ENCODE peak calls at places on chromosomes 5 and 9, in four cellular contexts. F is gastrocnemius medialis, K is foreskin fibroblast, P is cardiac fibroblast. L is an unnamed sample.

GRCh38 chr5:172932313-172933017 is 26.8 kb upstream of the RPL26L1 start:
- DNase-seq in F (peak), K (peak), P (peak), L (peak)

GRCh38 chr9:8613346-8613825 is 813.8 kb upstream of the DMAC1 start:
- DNase-seq in F (no peak), K (no peak), P (peak), L (no peak)

GRCh38 chr9:132078369-132079356 is 1.0 kb downstream of the MED27 start:
- DNase-seq in F (no peak), K (peak), P (peak), L (no peak)

GRCh38 chr9:137479315-137479861 is 20.3 kb upstream of the NSMF start:
- DNase-seq in F (no peak), K (no peak), P (no peak), L (no peak)

GRCh38 chr9:91116226-91116625 is 245.5 kb downstream of the AUH start:
- DNase-seq in F (no peak), K (peak), P (peak), L (no peak)

GRCh38 chr9:121684381-121685145 is 33.1 kb downstream of the DAB2IP start:
- DNase-seq in F (no peak), K (no peak), P (peak), L (peak)

GRCh38 chr9:15513335-15513734 is 2.6 kb upstream of the PSIP1 start:
- DNase-seq in F (no peak), K (no peak), P (peak), L (no peak)

GRCh38 chr5:126497506-126497905 is 74.3 kb downstream of the GRAMD2B start:
- DNase-seq in F (no peak), K (no peak), P (no peak), L (no peak)

GRCh38 chr5:181246276-181247050 is 2.8 kb upstream of the RACK1 start:
- DNase-seq in F (peak), K (peak), P (peak), L (peak)

GRCh38 chr5:174801798-174802197 is 77.4 kb downstream of the MSX2 start:
- DNase-seq in F (no peak), K (no peak), P (no peak), L (no peak)

GRCh38 chr5:161256957-161257356 is 289.6 kb downstream of the GABRB2 start:
- DNase-seq in F (no peak), K (no peak), P (no peak), L (no peak)

GRCh38 chr9:115593587-115594091 is 475.7 kb upstream of the TNC start:
- DNase-seq in F (no peak), K (peak), P (peak), L (peak)

DNA sequence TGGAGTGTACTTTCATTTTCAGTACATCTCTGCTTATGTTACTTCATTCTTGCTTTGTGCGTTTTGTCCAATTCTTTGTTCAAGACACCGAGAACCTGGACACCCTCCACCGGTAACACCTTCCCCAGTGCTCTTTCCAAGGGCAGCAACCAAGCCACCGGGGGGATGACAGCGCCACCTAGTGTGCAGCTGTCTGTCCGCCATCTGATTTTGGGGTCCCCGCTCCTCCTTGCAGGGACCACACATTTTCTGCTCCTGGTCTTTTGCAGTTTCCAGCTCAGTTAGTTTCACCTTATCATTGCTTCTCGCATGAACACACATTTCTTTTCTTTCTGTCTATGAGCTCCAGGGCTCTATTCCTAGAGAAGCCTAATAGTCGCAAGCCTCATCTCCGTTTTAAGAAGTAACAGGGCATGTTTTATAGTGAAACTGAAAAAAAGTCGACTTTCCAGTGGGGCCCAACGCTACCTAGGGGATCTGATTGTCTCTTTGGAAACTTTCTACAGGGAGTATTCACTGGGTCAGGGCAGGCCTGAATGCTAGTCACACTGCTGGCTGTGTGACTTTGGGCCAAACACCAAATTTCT is 152.1 kb downstream of the FSTL4 start:
- DNase-seq in F (no peak), K (no peak), P (peak), L (peak)
- TF ChIP-seq CTCF in F (peak), K (peak), P (peak), L (peak)

DNA sequence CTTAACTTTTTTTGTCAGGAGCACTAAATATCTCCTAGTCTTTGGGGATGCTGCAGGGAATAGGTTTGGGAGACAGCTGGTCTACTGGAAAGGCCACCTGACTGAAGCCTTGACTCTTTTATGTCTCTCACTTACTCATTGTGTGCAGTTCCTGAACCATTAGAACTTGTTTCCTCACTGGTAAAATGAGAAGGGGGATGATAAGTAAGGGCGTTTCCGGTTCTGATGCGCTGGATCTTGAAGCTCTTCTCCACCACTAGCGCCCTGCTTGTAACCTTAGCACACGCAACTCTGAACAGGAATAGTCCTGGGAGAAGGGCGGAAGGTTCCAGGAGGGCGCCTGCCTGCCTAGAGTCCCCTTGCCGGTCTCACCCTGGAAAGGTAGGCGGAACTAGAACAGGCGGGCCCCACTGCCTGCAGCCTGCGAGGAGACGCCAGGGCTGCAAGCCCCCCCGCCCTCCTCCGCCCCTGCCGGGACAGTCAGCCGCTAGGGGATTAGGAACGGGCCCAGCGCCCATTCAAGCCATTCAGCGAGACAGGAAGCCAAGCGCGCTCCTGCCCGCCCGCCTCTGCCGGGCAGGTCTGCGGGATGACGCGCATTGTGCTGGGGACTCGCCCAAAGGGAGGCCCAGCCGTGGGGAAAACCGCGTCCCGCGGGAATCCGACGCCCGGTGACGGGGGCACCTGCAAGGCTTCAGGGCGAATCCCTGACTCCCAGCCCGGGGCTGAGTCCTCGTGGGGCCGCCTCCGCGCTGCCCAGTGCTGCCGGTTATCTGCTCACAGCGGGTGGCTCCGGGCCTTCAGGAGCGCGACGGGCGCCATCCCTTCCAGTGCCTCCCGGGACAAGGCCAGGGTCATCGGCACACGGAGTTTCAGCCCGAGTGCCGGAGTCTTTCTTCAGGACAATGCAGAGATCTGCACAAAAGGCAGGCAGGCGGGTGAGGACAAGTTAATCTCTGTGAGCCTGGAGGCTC is 44.0 kb upstream of the XPA start:
- DNase-seq in F (peak), K (peak), P (peak), L (peak)
- TF ChIP-seq CTCF in F (no peak), K (no peak), P (peak), L (peak)

DNA sequence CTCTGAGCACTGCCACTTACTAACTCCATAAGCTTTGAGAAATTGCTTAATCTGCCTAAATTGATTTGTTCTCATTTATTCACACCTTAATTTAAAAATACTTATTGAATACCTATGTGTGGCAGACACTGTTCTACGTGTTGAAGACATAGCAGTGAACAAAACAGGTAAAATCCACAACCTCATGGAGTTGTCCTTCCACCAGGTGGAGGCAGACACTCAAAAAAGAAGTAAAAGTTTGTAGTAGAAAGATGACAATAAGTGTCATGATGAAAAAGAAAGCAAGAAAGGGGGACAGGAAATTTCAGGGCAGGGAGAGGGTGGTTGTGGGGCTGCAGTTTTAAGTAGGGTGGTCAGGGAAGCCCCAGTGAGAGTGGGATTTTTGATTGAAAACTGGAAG is 94.9 kb downstream of the SREK1 start:
- DNase-seq in F (no peak), K (no peak), P (peak), L (no peak)
- TF ChIP-seq CTCF in F (no peak), K (no peak), P (peak), L (peak)

GRCh38 chr9:107235765-107236442 is 47.2 kb upstream of the RAD23B start:
- DNase-seq in F (no peak), K (no peak), P (no peak), L (no peak)

GRCh38 chr9:107240260-107240659 is 42.8 kb upstream of the RAD23B start:
- DNase-seq in F (no peak), K (no peak), P (no peak), L (no peak)

GRCh38 chr9:107237873-107238272 is 45.2 kb upstream of the RAD23B start:
- DNase-seq in F (no peak), K (no peak), P (no peak), L (no peak)

GRCh38 chr9:107242073-107243063 is 40.7 kb upstream of the RAD23B start:
- DNase-seq in F (no peak), K (no peak), P (no peak), L (no peak)

DNA sequence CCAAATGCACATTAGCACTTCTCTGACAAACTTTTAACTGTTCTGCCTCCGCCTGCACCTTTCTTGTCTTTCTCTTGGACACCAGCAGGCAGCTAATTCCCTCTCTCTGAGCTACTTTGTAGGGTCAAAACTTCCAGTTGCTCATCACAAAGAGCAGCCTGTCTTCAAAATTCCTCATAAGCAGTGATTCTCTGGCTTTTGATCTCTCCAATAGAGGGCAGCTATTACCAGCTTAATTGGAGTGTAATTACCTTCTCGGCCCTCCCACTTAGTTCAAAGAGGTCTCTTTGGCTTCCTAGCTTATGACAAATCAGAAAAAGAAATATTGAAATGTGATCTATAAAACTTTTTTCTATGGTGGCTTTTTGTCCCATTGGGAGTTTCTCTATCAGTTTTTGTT is 43.6 kb upstream of the RAD23B start:
- DNase-seq in F (no peak), K (peak), P (peak), L (no peak)
- TF ChIP-seq CTCF in F (peak), K (peak), P (peak), L (no peak)

GRCh38 chr9:22457448-22457847 is 10.8 kb downstream of the DMRTA1 start:
- DNase-seq in F (no peak), K (no peak), P (no peak), L (no peak)
- TF ChIP-seq CTCF in F (no peak), K (no peak), P (no peak), L (no peak)

GRCh38 chr5:1323803-1324173 is 21.1 kb downstream of the CLPTM1L start:
- DNase-seq in F (no peak), K (no peak), P (no peak), L (no peak)
- TF ChIP-seq CTCF in F (no peak), K (no peak), P (no peak), L (no peak)

GRCh38 chr5:7074176-7074575 is 321.8 kb upstream of the ADCY2 start:
- DNase-seq in F (no peak), K (no peak), P (no peak), L (no peak)

GRCh38 chr5:7078090-7078489 is 317.8 kb upstream of the ADCY2 start:
- DNase-seq in F (no peak), K (no peak), P (no peak), L (no peak)

GRCh38 chr5:7073666-7074065 is 322.3 kb upstream of the ADCY2 start:
- DNase-seq in F (no peak), K (no peak), P (no peak), L (no peak)

GRCh38 chr5:7080501-7080900 is 315.4 kb upstream of the ADCY2 start:
- DNase-seq in F (no peak), K (no peak), P (no peak), L (no peak)

DNA sequence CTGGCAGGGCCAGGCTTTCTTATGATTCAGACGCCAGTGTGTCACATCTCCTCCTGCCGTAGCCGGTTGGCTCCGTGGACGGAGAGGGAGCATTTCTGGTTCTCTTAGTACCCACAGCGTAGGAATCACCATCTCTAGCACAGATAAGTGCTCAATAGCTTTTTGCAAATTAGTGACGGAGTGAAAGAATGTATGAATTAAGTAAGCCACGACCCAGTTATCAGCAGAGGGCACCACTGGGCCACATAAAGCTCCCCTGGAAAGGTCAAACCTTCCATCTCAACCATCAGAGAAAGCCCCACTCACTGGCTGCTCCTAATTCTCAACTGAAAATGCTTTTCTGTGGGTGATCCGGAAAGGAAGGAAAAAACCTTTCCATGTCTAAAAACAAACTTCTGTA is 317.0 kb upstream of the ADCY2 start:
- DNase-seq in F (no peak), K (no peak), P (no peak), L (peak)
- TF ChIP-seq CTCF in F (no peak), K (no peak), P (no peak), L (peak)